ENCODE peak calls at places on chromosomes 4 and X, in six cellular contexts. E is NCI-H2029 treated with DMSO at 0.1 percent for 48 hours, G is NCI-H2171 treated with DMSO at 0.1 percent for 48 hours, W is brain microvascular endothelial cell, B is psoas muscle, I is heart right ventricle. H is an unnamed sample.

GRCh38 chr4:81650871-81651270 is 179.2 kb upstream of the RASGEF1B start:
- DNase-seq in E (peak), G (peak), W (no peak), B (no peak), I (no peak), H (no peak)

GRCh38 chr4:83386931-83387897 is 52.6 kb upstream of the HPSE start:
- DNase-seq in E (no peak), G (no peak), W (no peak), B (no peak), I (no peak), H (no peak)

GRCh38 chr4:47002593-47002992 is 9.2 kb upstream of the GABRA4 start:
- DNase-seq in E (no peak), G (peak), W (peak), B (no peak), I (no peak), H (no peak)

GRCh38 chr4:80069837-80070788 is 2.9 kb downstream of the ANTXR2 start:
- DNase-seq in E (no peak), G (no peak), W (no peak), B (no peak), I (no peak), H (no peak)

GRCh38 chr4:8643986-8644385 is 51.4 kb downstream of the CPZ start:
- DNase-seq in E (no peak), G (no peak), W (no peak), B (no peak), I (no peak), H (no peak)

GRCh38 chr4:190020790-190021717 is 6.0 kb downstream of the FRG2 start:
- DNase-seq in E (no peak), G (no peak), W (no peak), B (peak), I (no peak), H (no peak)

GRCh38 chr4:71333960-71334951 is 4.6 kb upstream of the SLC4A4 start:
- DNase-seq in E (no peak), G (no peak), W (peak), B (no peak), I (no peak), H (no peak)

GRCh38 chrX:48966796-48967579 is 4.7 kb downstream of the KCND1 start:
- DNase-seq in E (no peak), G (no peak), W (peak), B (no peak), I (no peak), H (no peak)

GRCh38 chr4:32991663-32992062 is 2271.5 kb downstream of the PCDH7 start:
- DNase-seq in E (no peak), G (no peak), W (no peak), B (no peak), I (no peak), H (no peak)

GRCh38 chr4:179595671-179596410 is 2153.6 kb upstream of the AGA start:
- DNase-seq in E (no peak), G (no peak), W (peak), B (no peak), I (no peak), H (no peak)

GRCh38 chr4:34181311-34181808 is 2063.0 kb downstream of the ARAP2 start:
- DNase-seq in E (no peak), G (no peak), W (peak), B (no peak), I (no peak), H (no peak)

GRCh38 chr4:2964077-2964471 is 703 bp downstream of the GRK4 start:
- DNase-seq in E (no peak), G (no peak), W (no peak), B (no peak), I (no peak), H (no peak)

GRCh38 chr4:3766791-3767561 is 791 bp downstream of the ADRA2C start:
- DNase-seq in E (no peak), G (no peak), W (no peak), B (no peak), I (no peak), H (no peak)

GRCh38 chr4:103424853-103425252 is 226.7 kb upstream of the CENPE start:
- DNase-seq in E (peak), G (no peak), W (no peak), B (no peak), I (no peak), H (no peak)

GRCh38 chrX:121389976-121390709 is 342.7 kb downstream of the GLUD2 start:
- DNase-seq in E (no peak), G (no peak), W (no peak), B (no peak), I (no peak), H (no peak)

GRCh38 chr4:147479817-147480216 is 1.1 kb upstream of the EDNRA start:
- DNase-seq in E (no peak), G (no peak), W (peak), B (no peak), I (peak), H (no peak)

H was measured in T-helper 22 cell.